ENCODE peak calls at places on chromosomes 6 and 20, in four cellular contexts. R is IMR-90, M is trophoblast cell, O is DND-41. J is an unnamed sample.

GRCh38 chr6:138618168-138618567 is 118.9 kb upstream of the NHSL1 start:
- DNase-seq in R (peak), M (no peak), O (no peak), J (no peak)

GRCh38 chr6:7270320-7271204 is 42.4 kb downstream of the SSR1 start:
- DNase-seq in R (no peak), M (no peak), O (no peak), J (no peak)

GRCh38 chr20:60507087-60507684 is 549.0 kb downstream of the CDH26 start:
- DNase-seq in R (no peak), M (no peak), O (no peak), J (no peak)

GRCh38 chr20:40956503-40956902 is 72.1 kb upstream of the TOP1 start:
- DNase-seq in R (no peak), M (no peak), O (peak), J (no peak)

GRCh38 chr6:2674857-2675256 is 75.9 kb downstream of the MYLK4 start:
- DNase-seq in R (no peak), M (no peak), O (no peak), J (no peak)

GRCh38 chr6:137106183-137106582 is 61.4 kb upstream of the IL20RA start:
- DNase-seq in R (no peak), M (no peak), O (no peak), J (no peak)

GRCh38 chr6:44226368-44227137 is 3.2 kb downstream of the SLC29A1 start:
- DNase-seq in R (no peak), M (no peak), O (no peak), J (no peak)

GRCh38 chr6:130944486-130944885 is 117.3 kb downstream of the SMLR1 start:
- DNase-seq in R (no peak), M (no peak), O (no peak), J (no peak)

GRCh38 chr6:73955800-73956199 is 259.8 kb downstream of the CD109 start:
- DNase-seq in R (no peak), M (no peak), O (no peak), J (no peak)

GRCh38 chr6:62150048-62150663 is 135.9 kb downstream of the KHDRBS2 start:
- DNase-seq in R (peak), M (peak), O (peak), J (no peak)

GRCh38 chr6:3001773-3002293 is 2.1 kb downstream of the NQO2 start:
- DNase-seq in R (peak), M (peak), O (no peak), J (no peak)

GRCh38 chr6:7765575-7766325 is 39.9 kb downstream of the BMP6 start:
- DNase-seq in R (peak), M (no peak), O (no peak), J (no peak)

GRCh38 chr6:89085409-89086012 is 5.0 kb downstream of the PNRC1 start:
- DNase-seq in R (no peak), M (no peak), O (no peak), J (no peak)

GRCh38 chr20:2693996-2694471 is 1.5 kb downstream of the EBF4 start:
- DNase-seq in R (no peak), M (no peak), O (no peak), J (no peak)

GRCh38 chr6:125558451-125558850 is 191.0 kb upstream of the HEY2 start:
- DNase-seq in R (no peak), M (no peak), O (no peak), J (no peak)

GRCh38 chr20:49993301-49993751 is 10.5 kb downstream of the SNAI1 start:
- DNase-seq in R (no peak), M (no peak), O (no peak), J (no peak)

GRCh38 chr6:13677878-13678254 is 33.8 kb downstream of the RANBP9 start:
- DNase-seq in R (no peak), M (peak), O (no peak), J (no peak)

GRCh38 chr20:46316984-46317684 is 8.8 kb upstream of the CDH22 start:
- DNase-seq in R (no peak), M (no peak), O (no peak), J (no peak)

GRCh38 chr6:89566930-89567634 is 71.5 kb downstream of the LYRM2 start:
- DNase-seq in R (no peak), M (no peak), O (no peak), J (no peak)

GRCh38 chr6:16849280-16850210 is 88.3 kb upstream of the ATXN1 start:
- DNase-seq in R (peak), M (peak), O (no peak), J (no peak)

GRCh38 chr20:50303573-50304500 is 113.2 kb downstream of the CEBPB start:
- DNase-seq in R (peak), M (no peak), O (no peak), J (no peak)

GRCh38 chr6:9138856-9139426 is 703.6 kb upstream of the SLC35B3 start:
- DNase-seq in R (peak), M (no peak), O (no peak), J (no peak)

GRCh38 chr6:111761783-111762312 is 111.4 kb downstream of the FYN start:
- DNase-seq in R (peak), M (no peak), O (no peak), J (no peak)

GRCh38 chr20:50270569-50270968 is 79.9 kb downstream of the CEBPB start:
- DNase-seq in R (no peak), M (peak), O (no peak), J (no peak)

GRCh38 chr20:48690888-48691287 is 136.9 kb downstream of the PREX1 start:
- DNase-seq in R (peak), M (no peak), O (no peak), J (no peak)

GRCh38 chr6:118912646-118913045 is 18.7 kb downstream of the ASF1A start:
- DNase-seq in R (no peak), M (no peak), O (no peak), J (no peak)

GRCh38 chr20:32165836-32166545 is 41.6 kb downstream of the PLAGL2 start:
- DNase-seq in R (no peak), M (no peak), O (no peak), J (no peak)

GRCh38 chr20:59013959-59014608 is 5.1 kb upstream of the TUBB1 start:
- DNase-seq in R (peak), M (peak), O (peak), J (no peak)

GRCh38 chr20:50229156-50229605 is 38.6 kb downstream of the CEBPB start:
- DNase-seq in R (no peak), M (no peak), O (no peak), J (no peak)

GRCh38 chr20:4521170-4521968 is 200.3 kb upstream of the PRND start:
- DNase-seq in R (no peak), M (no peak), O (no peak), J (no peak)

GRCh38 chr20:25053207-25054132 is 4.5 kb downstream of the ACSS1 start:
- DNase-seq in R (peak), M (no peak), O (no peak), J (no peak)

GRCh38 chr6:109772961-109773431 is 81.9 kb downstream of the FIG4 start:
- DNase-seq in R (peak), M (no peak), O (no peak), J (no peak)

GRCh38 chr6:132020138-132020551 is 69.0 kb upstream of the CCN2 start:
- DNase-seq in R (peak), M (no peak), O (no peak), J (no peak)

GRCh38 chr6:150167479-150167873 is 24.6 kb downstream of the PPP1R14C start:
- DNase-seq in R (no peak), M (no peak), O (no peak), J (no peak)

GRCh38 chr6:35292494-35292893 is 5.1 kb upstream of the DEF6 start:
- DNase-seq in R (no peak), M (no peak), O (no peak), J (no peak)

GRCh38 chr6:131894735-131895424 is 56.3 kb downstream of the CCN2 start:
- DNase-seq in R (no peak), M (no peak), O (no peak), J (no peak)

GRCh38 chr6:150490586-150490985 is 109.1 kb upstream of the PLEKHG1 start:
- DNase-seq in R (no peak), M (peak), O (no peak), J (no peak)

GRCh38 chr20:53064935-53065334 is 92.8 kb downstream of the TSHZ2 start:
- DNase-seq in R (no peak), M (no peak), O (no peak), J (no peak)

GRCh38 chr6:137680678-137681346 is 186.2 kb upstream of the TNFAIP3 start:
- DNase-seq in R (peak), M (no peak), O (no peak), J (no peak)

GRCh38 chr6:107656381-107656780 is 166.5 kb downstream of the SOBP start:
- DNase-seq in R (peak), M (no peak), O (no peak), J (no peak)

GRCh38 chr6:116120430-116120829 is 5.5 kb downstream of the COL10A1 start:
- DNase-seq in R (no peak), M (no peak), O (no peak), J (no peak)
- H2AFZ ChIP-seq in R (no peak), M (peak), O (no peak), J (no peak)

GRCh38 chr6:105483492-105483891 is 80.6 kb upstream of the PREP start:
- DNase-seq in R (peak), M (no peak), O (no peak), J (no peak)

GRCh38 chr6:105484238-105485161 is 81.6 kb upstream of the PREP start:
- DNase-seq in R (peak), M (no peak), O (no peak), J (no peak)

GRCh38 chr6:105482227-105482839 is 79.5 kb upstream of the PREP start:
- DNase-seq in R (peak), M (no peak), O (peak), J (no peak)

GRCh38 chr6:105485456-105485855 is 82.6 kb upstream of the PREP start:
- DNase-seq in R (no peak), M (no peak), O (peak), J (no peak)

DNA sequence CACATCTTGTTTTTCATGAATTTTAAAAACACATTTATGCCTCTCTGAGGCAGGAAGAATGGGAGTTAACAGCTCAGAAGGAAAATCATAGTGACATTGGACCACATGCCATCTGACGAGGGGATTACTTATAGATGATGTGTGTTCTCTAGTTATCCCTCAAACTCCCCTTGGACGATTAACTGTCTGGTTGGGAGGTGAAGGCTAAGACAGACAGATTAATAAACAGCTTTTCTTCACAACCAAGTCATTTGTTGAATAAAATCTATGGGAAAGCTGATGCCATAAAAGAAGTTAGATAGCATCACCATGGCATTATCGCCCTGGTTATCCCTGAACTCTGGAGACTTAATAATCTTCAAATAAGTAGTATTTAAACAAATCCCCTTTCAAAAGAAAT is 80.1 kb upstream of the PREP start:
- DNase-seq in R (no peak), M (no peak), O (no peak), J (no peak)
- H3K4me3 ChIP-seq in R (no peak), M (no peak), O (no peak), J (no peak)

GRCh38 chr6:152135755-152136448 is 328.4 kb downstream of the ESR1 start:
- DNase-seq in R (no peak), M (no peak), O (no peak), J (no peak)
- H2AFZ ChIP-seq in R (no peak), M (no peak), O (no peak), J (peak)

GRCh38 chr20:17669306-17669931 is 12.6 kb downstream of the RRBP1 start:
- DNase-seq in R (no peak), M (no peak), O (no peak), J (no peak)
- H3K4me3 ChIP-seq in R (no peak), M (no peak), O (no peak), J (no peak)

DNA sequence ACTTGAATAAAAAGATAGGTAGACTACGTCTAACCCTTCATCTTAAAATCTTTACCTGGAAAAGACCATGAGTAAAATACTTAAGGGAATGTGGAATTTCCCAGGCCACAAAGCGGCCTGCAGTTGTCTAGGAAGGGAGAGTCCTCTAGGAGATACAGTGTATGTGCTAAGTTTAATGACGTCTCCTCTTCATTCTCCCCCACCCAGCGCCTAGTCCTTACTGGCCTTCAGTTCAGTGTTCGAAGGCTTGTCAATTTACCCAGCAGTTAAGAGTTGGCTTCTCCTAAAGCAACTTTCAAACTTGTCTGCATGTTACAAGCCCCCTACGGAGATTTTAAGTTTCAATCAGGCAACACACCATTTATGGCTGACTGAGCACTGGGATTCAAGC is 35.2 kb downstream of the HFE start:
- DNase-seq in R (no peak), M (peak), O (peak), J (no peak)
- H2AFZ ChIP-seq in R (peak), M (no peak), O (no peak), J (no peak)